ENCODE peak calls at places on chromosomes 11 and 22, in six cellular contexts. D is H1, L is mesendoderm, O is IMR-90, T is mesenchymal stem cell, B is neuronal stem cell. S is an unnamed sample.

GRCh38 chr22:36934153-36934939 is 20.9 kb downstream of the CSF2RB start:
- DNase-seq in D (no peak), B (no peak), T (no peak), O (no peak), L (no peak), S (peak)

GRCh38 chr11:111093061-111093460 is 152.5 kb upstream of the POU2AF2 start:
- DNase-seq in B (no peak), O (no peak), D (no peak), L (no peak), T (no peak), S (no peak)

GRCh38 chr22:19477321-19478085 is 1.5 kb downstream of the UFD1 start:
- DNase-seq in D (no peak), B (no peak), T (no peak), L (peak), O (peak), S (no peak)

GRCh38 chr22:34973926-34974325 is 92.0 kb upstream of the ISX start:
- DNase-seq in T (no peak), O (no peak), L (peak), D (no peak), B (no peak), S (no peak)

GRCh38 chr11:115890500-115890899 is 386.3 kb upstream of the CADM1 start:
- DNase-seq in D (no peak), L (no peak), B (no peak), O (no peak), T (no peak), S (no peak)

GRCh38 chr22:42805016-42805997 is 51.8 kb downstream of the ARFGAP3 start:
- DNase-seq in T (no peak), O (no peak), D (no peak), B (no peak), L (no peak), S (peak)

GRCh38 chr11:102359372-102359771 is 12.4 kb downstream of the BIRC2 start:
- DNase-seq in O (no peak), D (no peak), B (no peak), L (no peak), T (no peak), S (no peak)

GRCh38 chr11:8025816-8026215 is 38.7 kb downstream of the EIF3F start:
- DNase-seq in O (peak), B (no peak), D (no peak), T (peak), L (no peak), S (no peak)

GRCh38 chr11:104968365-104968855 is at the start of gene CASP4:
- DNase-seq in T (peak), D (no peak), B (no peak), O (peak), L (no peak), S (no peak)

GRCh38 chr11:64675417-64676252 is 47.4 kb downstream of the NRXN2 start:
- DNase-seq in B (no peak), T (peak), D (no peak), L (no peak), O (peak), S (no peak)

GRCh38 chr11:96964661-96965060 is 574.8 kb downstream of the JRKL start:
- DNase-seq in O (no peak), T (peak), B (no peak), D (no peak), L (peak), S (no peak)

GRCh38 chr11:30935861-30936260 is 349.7 kb upstream of the MPPED2 start:
- DNase-seq in T (no peak), O (peak), D (no peak), B (no peak), L (no peak), S (no peak)

GRCh38 chr11:2790581-2790925 is 90.8 kb upstream of the KCNQ1OT1 start:
- DNase-seq in O (no peak), T (no peak), D (peak), B (no peak), L (no peak), S (peak)

GRCh38 chr22:49026476-49027121 is 801.1 kb downstream of the BRD1 start:
- DNase-seq in B (no peak), O (no peak), D (peak), T (no peak), L (peak), S (peak)

GRCh38 chr11:119266517-119267255 is 50.2 kb downstream of the MCAM start:
- DNase-seq in D (no peak), L (no peak), O (peak), T (no peak), B (no peak), S (no peak)

GRCh38 chr11:104705475-104706195 is 192.6 kb downstream of the CASP12 start:
- DNase-seq in T (peak), O (peak), B (no peak), D (no peak), L (no peak), S (no peak)

GRCh38 chr11:68659158-68659921 is 25.0 kb upstream of the GAL start:
- DNase-seq in T (peak), B (no peak), L (no peak), O (peak), D (no peak), S (peak)

GRCh38 chr11:72692498-72693237 is 18.4 kb upstream of the PDE2A start:
- DNase-seq in B (no peak), O (no peak), D (no peak), L (no peak), T (no peak), S (no peak)

GRCh38 chr11:107928046-107928766 is at the start of gene RAB39A:
- DNase-seq in L (peak), T (peak), D (peak), O (peak), B (peak), S (peak)

GRCh38 chr22:21587803-21588611 is 20.5 kb downstream of the UBE2L3 start:
- DNase-seq in L (no peak), O (peak), B (no peak), T (peak), D (no peak), S (no peak)

GRCh38 chr11:127330044-127330443 is 329.5 kb upstream of the KIRREL3 start:
- DNase-seq in T (no peak), B (no peak), D (no peak), L (no peak), O (no peak), S (no peak)

GRCh38 chr22:19455585-19456370 is 8.3 kb upstream of the C22orf39 start:
- DNase-seq in O (peak), T (peak), B (no peak), D (no peak), L (no peak), S (no peak)

GRCh38 chr11:57378166-57378565 is 2.8 kb downstream of the PRG3 start:
- DNase-seq in L (no peak), T (peak), O (peak), B (no peak), D (no peak), S (no peak)

GRCh38 chr22:39515266-39516050 is 4.9 kb upstream of the ATF4 start:
- DNase-seq in L (no peak), B (no peak), O (no peak), T (no peak), D (no peak), S (no peak)

GRCh38 chr11:63765688-63766241 is 2.8 kb downstream of the ZFTA start:
- DNase-seq in T (no peak), B (no peak), L (no peak), O (no peak), D (no peak), S (no peak)

GRCh38 chr22:48937032-48937639 is 890.5 kb downstream of the BRD1 start:
- DNase-seq in D (no peak), L (no peak), B (no peak), T (no peak), O (no peak), S (no peak)

GRCh38 chr11:36383200-36383599 is 87.1 kb downstream of the PRR5L start:
- DNase-seq in D (no peak), O (no peak), B (no peak), T (no peak), L (no peak), S (no peak)

GRCh38 chr11:36379653-36380052 is 83.6 kb downstream of the PRR5L start:
- DNase-seq in T (no peak), O (no peak), L (no peak), D (no peak), B (no peak), S (no peak)

GRCh38 chr11:36381005-36381350 is 84.9 kb downstream of the PRR5L start:
- DNase-seq in B (no peak), L (no peak), O (no peak), D (no peak), T (no peak), S (no peak)

GRCh38 chr11:36377759-36378553 is 81.9 kb downstream of the PRR5L start:
- DNase-seq in D (no peak), T (no peak), B (no peak), O (no peak), L (peak), S (no peak)

DNA sequence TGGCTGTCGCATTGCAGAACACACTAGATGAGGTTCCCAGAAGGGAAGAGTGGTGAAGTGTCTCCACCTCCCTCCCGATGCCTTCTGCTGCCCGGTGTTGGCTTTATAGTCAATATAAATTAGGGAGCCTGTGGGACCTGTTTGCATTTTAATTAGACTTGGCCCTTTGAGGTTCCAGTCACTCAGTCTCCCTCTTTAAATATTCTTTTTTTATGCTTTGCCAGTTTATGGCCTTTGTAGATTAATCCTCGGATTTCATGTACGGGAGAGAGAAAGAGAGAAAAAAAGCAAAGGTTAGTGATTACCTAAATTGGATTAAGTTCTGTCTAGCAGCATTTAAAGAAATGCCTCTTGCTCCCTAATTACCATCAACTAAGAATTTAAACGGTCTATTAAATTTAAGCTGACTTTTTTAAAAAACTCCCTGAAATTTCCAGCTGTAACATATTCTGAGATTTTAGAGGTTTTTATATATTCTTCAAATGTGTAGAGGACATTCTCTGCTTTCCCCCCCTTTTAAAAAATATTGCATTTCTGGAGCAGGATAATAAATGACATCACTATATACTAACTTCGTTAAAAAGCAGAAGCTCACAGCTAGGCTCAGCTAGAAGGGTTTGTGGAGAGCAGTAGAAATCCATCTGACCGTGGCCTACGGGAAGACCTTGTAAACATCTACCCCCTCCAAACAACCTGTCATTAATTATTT is 84.4 kb downstream of the PRR5L start:
- DNase-seq in O (no peak), L (no peak), B (no peak), D (no peak), T (no peak), S (no peak)
- H2BK15ac ChIP-seq in O (no peak), L (no peak), B (no peak), D (no peak), T (no peak), S (no peak)

DNA sequence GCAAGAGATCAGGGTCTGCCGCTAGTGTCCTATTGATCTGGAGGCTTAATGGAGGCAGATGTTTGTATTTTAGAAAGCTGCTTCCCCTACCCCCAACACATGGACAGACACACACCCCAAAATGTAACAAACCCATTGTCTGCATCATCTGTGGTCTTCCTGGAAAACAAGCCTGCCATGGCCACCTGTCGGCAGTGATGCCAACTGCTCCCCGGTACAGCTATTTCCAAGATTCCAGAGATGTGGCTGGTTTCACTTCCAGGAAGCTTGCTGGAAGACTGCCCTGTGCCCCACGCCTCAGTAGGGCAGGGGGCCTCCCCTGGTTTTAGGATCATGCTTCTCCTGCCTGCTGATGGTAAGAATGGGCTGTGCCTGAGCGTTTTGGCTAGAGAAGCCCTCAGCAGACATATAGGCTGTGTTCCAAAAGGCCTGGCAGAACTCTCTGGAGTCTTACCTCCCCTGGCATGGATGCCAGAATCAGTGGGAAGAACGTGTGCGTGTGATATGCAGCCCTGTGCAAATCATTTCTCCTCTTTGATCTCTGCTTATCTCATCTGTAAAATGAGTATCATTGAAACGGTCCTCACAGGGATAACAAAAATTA is 108.6 kb downstream of the FBXO7 start:
- DNase-seq in B (no peak), O (no peak), L (no peak), D (no peak), T (no peak), S (no peak)
- H2BK15ac ChIP-seq in B (no peak), O (peak), L (no peak), D (no peak), T (peak), S (no peak)

DNA sequence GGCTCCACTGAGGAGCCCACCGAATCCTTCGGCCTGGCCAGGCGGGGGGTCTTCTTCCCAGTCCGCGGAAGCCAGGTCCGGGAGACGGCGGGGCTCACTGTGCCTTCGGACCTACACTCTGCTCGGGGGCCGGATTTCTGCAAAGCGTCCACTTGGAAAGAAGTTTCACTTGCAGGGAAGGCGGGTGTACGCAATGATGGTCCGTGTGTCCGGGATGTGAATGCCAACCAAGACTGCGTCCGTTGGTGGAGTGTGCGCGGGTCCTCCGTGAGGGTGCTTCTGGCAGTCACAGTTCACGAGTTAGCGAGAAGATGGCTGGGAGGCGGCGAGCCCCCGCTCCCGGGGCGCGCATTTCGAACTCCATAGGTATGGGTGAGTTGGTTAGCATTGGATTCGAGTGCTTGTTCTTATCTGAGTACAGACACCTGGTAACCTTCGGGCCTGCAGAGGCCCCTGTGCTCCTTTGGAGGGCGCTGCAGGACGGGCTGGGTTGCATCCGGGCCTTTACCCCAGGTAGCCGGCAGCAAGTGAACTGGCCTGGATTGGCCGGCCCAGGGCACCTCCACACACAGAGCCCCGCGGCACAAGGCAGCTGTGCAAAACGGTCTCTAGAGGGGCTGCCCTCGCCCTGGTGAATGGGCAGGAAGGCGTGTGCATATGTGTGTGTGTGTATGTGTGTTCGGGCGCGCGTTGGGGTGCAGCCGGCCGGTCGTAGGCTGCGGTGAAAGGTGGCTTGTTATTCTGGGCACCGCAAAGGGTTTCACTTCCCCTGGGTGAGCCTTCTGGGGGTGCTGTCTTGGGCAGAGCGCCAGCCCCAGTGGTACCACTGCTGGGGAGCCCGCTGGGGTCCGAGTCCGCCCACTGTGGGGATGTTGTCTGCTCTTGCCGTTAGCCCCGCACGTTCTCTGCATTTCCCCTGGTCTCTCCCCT is 13.3 kb upstream of the CYP2R1 start:
- DNase-seq in D (peak), O (peak), L (peak), B (no peak), T (peak), S (peak)
- H2BK15ac ChIP-seq in D (no peak), O (no peak), L (no peak), B (peak), T (no peak), S (no peak)

GRCh38 chr11:11070976-11071375 is 213.1 kb upstream of the ZBED5 start:
- DNase-seq in D (no peak), T (no peak), O (no peak), L (no peak), B (no peak), S (no peak)
- H2BK15ac ChIP-seq in D (peak), T (no peak), O (no peak), L (no peak), B (no peak), S (no peak)

DNA sequence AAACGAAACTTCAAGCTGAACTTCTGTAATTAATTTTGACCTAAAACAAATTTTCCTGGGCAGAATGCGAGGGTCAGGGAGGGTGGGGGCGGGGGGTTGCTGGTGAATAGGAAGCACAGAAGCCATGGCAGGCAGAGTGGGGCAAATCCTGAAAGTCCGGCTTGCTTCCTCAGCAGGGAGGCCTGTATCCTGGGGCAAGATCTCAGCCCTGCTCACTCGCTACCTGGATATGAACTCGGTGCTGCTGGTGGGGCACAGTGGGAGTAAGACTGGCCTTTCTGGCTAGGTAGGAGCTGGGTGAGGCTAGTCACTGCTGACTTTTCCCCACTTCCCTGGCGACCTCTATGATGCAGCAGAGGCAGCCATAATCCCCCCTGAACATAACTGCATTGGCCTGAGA is 168.9 kb upstream of the CHORDC1 start:
- DNase-seq in L (peak), B (no peak), O (no peak), T (no peak), D (no peak), S (peak)
- H2BK15ac ChIP-seq in L (no peak), B (no peak), O (no peak), T (no peak), D (no peak), S (no peak)

GRCh38 chr11:1752907-1753425 is 2.6 kb upstream of the IFITM10 start:
- DNase-seq in O (no peak), T (no peak), L (no peak), B (no peak), D (no peak), S (no peak)

GRCh38 chr11:1751999-1752906 is 1.9 kb upstream of the IFITM10 start:
- DNase-seq in O (no peak), L (no peak), T (no peak), B (no peak), D (no peak), S (no peak)

GRCh38 chr11:1754376-1755150 is 4.2 kb upstream of the IFITM10 start:
- DNase-seq in O (no peak), T (no peak), L (no peak), B (no peak), D (no peak), S (no peak)

GRCh38 chr11:1755344-1756023 is 5.1 kb upstream of the IFITM10 start:
- DNase-seq in T (no peak), B (no peak), O (no peak), D (no peak), L (no peak), S (no peak)

DNA sequence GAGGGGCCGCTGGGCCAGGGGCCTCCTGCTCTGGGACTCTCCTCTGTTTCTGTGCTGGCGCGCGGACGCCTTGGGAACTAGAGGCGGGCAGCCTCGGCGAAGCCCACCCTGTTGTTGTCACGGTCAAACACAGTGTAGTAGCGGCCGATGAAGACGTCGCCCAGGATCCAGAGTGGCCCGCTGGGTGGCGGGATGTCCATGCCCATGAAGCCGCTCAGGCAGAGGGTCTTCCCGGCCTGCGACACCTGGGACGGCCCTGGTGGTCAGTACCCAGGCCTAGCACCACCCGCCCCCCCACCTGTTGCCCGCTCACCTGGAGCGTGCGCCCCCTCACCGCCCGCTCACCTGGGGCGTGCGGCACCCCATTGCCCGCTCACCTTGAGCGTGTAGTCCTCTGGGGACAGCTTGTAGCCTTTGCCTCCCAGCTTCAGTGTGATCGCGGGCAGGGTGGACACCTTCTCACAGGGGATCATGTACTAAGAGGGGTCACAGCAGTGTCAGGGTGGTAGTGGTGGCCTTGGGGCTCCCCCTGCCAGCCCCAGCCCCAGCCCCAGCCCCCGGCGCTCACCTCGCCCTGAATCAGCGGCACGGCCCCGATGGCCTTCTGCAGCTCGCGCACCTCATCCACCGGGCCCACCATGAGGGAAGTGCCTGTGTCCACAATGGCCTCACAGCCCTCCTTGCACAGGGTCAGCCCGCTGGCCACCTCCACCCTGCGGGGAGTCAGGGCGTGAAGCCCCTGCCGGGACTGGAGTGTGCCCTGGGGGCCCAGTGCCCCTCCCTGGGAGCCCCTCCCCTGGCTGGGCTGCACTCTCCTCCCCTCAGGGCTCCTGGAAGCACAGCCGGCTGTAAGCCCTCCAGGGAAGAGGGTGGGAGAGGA is 3.3 kb upstream of the IFITM10 start:
- DNase-seq in D (no peak), O (no peak), T (no peak), B (no peak), L (no peak), S (no peak)
- H2BK15ac ChIP-seq in D (no peak), O (no peak), T (no peak), B (no peak), L (no peak), S (no peak)

GRCh38 chr11:117520201-117520600 is 192.5 kb downstream of the CEP164 start:
- DNase-seq in D (no peak), L (no peak), B (no peak), O (no peak), T (peak), S (no peak)
- H2BK15ac ChIP-seq in D (no peak), L (no peak), B (no peak), O (no peak), T (no peak), S (no peak)

GRCh38 chr11:71131861-71132260 is 120.5 kb downstream of the SHANK2 start:
- DNase-seq in T (no peak), B (peak), L (peak), D (no peak), O (no peak), S (peak)
- H2BK15ac ChIP-seq in T (no peak), B (no peak), L (no peak), D (no peak), O (no peak), S (no peak)

GRCh38 chr11:67440229-67441081 is 2.8 kb downstream of the CORO1B start:
- DNase-seq in L (no peak), T (no peak), B (no peak), O (no peak), D (no peak), S (no peak)
- H2BK15ac ChIP-seq in L (no peak), T (no peak), B (no peak), O (no peak), D (no peak), S (no peak)

GRCh38 chr22:45966892-45967365 is 10.0 kb downstream of the WNT7B start:
- DNase-seq in O (no peak), B (no peak), T (no peak), D (no peak), L (no peak), S (no peak)
- H2BK15ac ChIP-seq in O (no peak), B (peak), T (peak), D (peak), L (no peak), S (no peak)

S was measured in H9.